ENCODE peak calls at places on chromosomes 4 and X, in five cellular contexts. J is neuronal stem cell, H is H9, S is H1, E is trophoblast cell. U is an unnamed sample.

GRCh38 chr4:4614925-4615678 is 73.3 kb upstream of the STX18 start:
- DNase-seq in H (no peak), E (no peak), S (no peak), J (no peak), U (peak)

GRCh38 chr4:184329235-184330007 is 111.7 kb upstream of the ENPP6 start:
- DNase-seq in S (no peak), J (no peak), H (no peak), E (no peak), U (no peak)

GRCh38 chrX:21926116-21926515 is 14.4 kb upstream of the SMS start:
- DNase-seq in E (no peak), J (no peak), S (no peak), H (no peak), U (peak)

GRCh38 chrX:110691446-110691845 is 104.2 kb downstream of the CHRDL1 start:
- DNase-seq in J (no peak), H (no peak), E (no peak), S (no peak), U (no peak)

GRCh38 chrX:429266-429825 is 42.6 kb upstream of the PPP2R3B start:
- DNase-seq in J (no peak), E (no peak), H (no peak), S (no peak), U (no peak)

GRCh38 chrX:40912576-40912975 is 172.7 kb upstream of the USP9X start:
- DNase-seq in S (no peak), H (no peak), E (no peak), J (no peak), U (no peak)

GRCh38 chr4:106160560-106160959 is 155.4 kb downstream of the TBCK start:
- DNase-seq in E (no peak), S (no peak), H (no peak), J (no peak), U (peak)

GRCh38 chr4:94649381-94650128 is 108.2 kb upstream of the BMPR1B start:
- DNase-seq in J (no peak), S (no peak), E (no peak), H (no peak), U (no peak)

GRCh38 chr4:77172336-77172735 is 15.3 kb downstream of the CCNG2 start:
- DNase-seq in H (no peak), E (no peak), J (no peak), S (no peak), U (peak)

GRCh38 chr4:77174426-77174825 is 17.4 kb downstream of the CCNG2 start:
- DNase-seq in E (peak), H (peak), S (no peak), J (no peak), U (peak)

GRCh38 chr4:77167866-77168265 is 10.9 kb downstream of the CCNG2 start:
- DNase-seq in J (no peak), E (no peak), H (no peak), S (no peak), U (no peak)

GRCh38 chr4:77169496-77169895 is 12.5 kb downstream of the CCNG2 start:
- DNase-seq in E (no peak), H (no peak), S (no peak), J (no peak), U (peak)

DNA sequence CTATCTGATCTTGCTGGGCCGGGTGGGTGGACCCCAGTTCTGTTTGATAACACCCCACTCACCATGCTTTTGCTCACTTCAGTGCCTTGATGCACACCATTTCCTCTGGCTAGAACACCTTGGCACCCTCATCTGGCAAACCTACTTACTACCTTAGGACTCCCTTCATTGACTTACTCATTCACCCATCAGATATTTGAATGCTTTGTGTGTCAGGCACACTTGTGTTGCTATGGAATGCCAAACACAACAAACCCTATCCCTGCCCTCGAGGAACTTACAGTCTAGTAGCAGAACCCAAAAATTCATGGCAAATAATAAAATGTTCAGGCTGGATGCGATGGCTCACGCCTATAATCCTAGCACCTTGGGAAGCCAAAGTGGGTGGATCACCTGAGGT is 13.9 kb downstream of the CCNG2 start:
- DNase-seq in E (no peak), H (no peak), S (no peak), J (no peak), U (no peak)
- H2BK120ac ChIP-seq in E (no peak), H (no peak), S (no peak), J (no peak), U (no peak)

GRCh38 chrX:47577424-47577823 is 4.8 kb upstream of the TIMP1 start:
- DNase-seq in E (no peak), J (no peak), H (no peak), S (no peak), U (peak)

GRCh38 chrX:47576021-47576898 is 6.0 kb upstream of the TIMP1 start:
- DNase-seq in H (no peak), E (no peak), J (no peak), S (no peak), U (no peak)

GRCh38 chrX:47577901-47578300 is 4.3 kb upstream of the TIMP1 start:
- DNase-seq in E (no peak), H (no peak), J (no peak), S (no peak), U (no peak)

GRCh38 chrX:47579537-47579936 is 2.7 kb upstream of the TIMP1 start:
- DNase-seq in S (no peak), E (peak), J (no peak), H (no peak), U (peak)

DNA sequence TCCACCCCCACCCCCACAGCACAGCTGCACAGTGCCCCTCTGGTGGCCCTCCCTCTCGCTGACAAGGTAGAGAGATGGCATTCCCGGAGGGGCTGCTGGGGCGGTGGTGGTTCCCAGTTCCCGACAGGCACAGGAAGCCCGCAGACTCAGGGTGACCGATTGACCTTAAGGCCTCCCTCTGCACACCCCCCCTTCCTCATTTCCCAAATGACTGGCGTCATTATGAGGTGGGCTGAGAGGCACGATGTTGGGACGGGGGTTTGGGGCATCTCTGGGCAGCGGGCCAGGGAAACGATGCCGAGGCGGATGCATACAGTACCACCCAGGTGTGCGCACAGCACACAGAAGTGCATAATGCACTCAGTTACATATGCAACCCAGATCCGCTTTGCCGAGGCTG is 3.5 kb upstream of the TIMP1 start:
- DNase-seq in J (no peak), S (no peak), H (no peak), E (no peak), U (no peak)
- H2AK5ac ChIP-seq in J (no peak), S (no peak), H (no peak), E (no peak), U (no peak)

DNA sequence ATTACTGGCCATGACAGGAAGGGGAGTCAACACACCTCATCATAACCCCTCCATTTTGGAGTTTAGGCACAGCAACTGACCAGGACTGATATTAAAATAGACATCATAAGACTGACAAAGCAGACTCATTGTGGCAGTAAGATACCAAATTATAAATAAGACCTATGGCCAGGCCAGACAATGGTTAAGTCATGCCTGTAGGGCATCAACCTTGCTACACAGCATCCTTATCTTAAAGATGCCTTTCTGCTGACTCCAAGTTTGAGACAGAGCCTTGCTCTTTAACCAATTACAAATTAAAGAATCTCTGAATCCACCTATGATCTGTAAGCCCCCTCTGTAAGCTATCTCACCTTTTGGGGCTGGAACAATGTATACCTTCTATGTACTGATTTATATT is 65.5 kb downstream of the VCX2 start:
- DNase-seq in S (no peak), H (no peak), J (no peak), E (peak), U (no peak)
- H2BK12ac ChIP-seq in S (no peak), H (no peak), J (no peak), E (no peak), U (no peak)

DNA sequence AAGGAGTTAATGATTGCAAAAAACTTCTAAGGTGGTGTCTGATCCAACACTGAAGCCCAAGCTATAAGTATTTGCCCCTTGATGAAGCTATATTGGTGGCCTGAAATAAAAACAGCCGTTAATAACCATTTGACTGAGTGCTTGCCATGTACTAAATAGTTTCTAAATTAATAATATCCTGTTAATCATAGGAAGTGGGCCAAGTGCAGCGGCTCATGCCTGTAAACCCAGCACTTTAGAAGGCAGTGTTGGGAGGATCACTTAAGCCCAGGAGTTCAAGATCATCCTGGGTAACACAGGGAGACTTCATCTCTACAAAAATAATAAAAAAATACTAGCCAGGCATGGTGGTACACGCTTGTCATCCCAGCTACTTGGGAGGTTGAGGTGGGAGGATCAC is 8.3 kb downstream of the NDP start:
- DNase-seq in S (no peak), H (no peak), J (no peak), E (no peak), U (no peak)
- H2BK120ac ChIP-seq in S (no peak), H (no peak), J (no peak), E (no peak), U (no peak)

GRCh38 chr4:112673076-112673475 is 36.1 kb downstream of the LARP7 start:
- DNase-seq in S (no peak), H (no peak), E (no peak), J (no peak), U (no peak)

GRCh38 chr4:112677519-112678091 is 40.7 kb downstream of the LARP7 start:
- DNase-seq in E (no peak), J (no peak), H (no peak), S (no peak), U (no peak)
- H2AK5ac ChIP-seq in E (no peak), J (no peak), H (no peak), S (no peak), U (no peak)

GRCh38 chr4:7761312-7761711 is 178.3 kb downstream of the AFAP1 start:
- DNase-seq in E (no peak), J (no peak), H (no peak), S (no peak), U (no peak)
- H2BK12ac ChIP-seq in E (no peak), J (no peak), H (no peak), S (no peak), U (no peak)

DNA sequence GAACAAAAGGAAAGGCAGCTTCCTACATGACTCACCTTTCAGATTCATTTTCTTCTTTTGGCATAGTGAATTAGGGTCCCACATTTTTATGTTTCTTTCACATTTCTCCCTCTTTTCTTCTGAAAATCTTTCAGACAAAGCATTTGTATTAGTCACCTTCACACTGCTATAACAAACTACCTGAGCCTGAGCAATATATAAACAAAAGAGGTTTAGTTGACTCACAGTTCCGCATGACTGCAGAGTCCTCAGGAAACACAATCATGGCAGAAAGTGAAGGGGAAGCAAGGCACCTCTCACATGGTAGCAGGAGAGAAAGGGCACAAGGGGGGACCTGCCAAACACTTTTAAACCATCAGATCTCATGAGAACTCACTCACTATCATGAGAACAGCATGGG is 36.9 kb downstream of the MAGEA9 start:
- DNase-seq in E (no peak), H (no peak), S (no peak), J (no peak), U (no peak)
- H2BK120ac ChIP-seq in E (no peak), H (no peak), S (no peak), J (no peak), U (no peak)

GRCh38 chr4:7912826-7913225 is 26.8 kb downstream of the AFAP1 start:
- DNase-seq in S (no peak), J (no peak), H (no peak), E (no peak), U (no peak)
- H2AK5ac ChIP-seq in S (no peak), J (no peak), H (no peak), E (no peak), U (no peak)

GRCh38 chrX:133394765-133395164 is 20.5 kb downstream of the GPC4 start:
- DNase-seq in H (no peak), S (no peak), J (no peak), E (peak), U (no peak)

GRCh38 chrX:133389975-133390374 is 25.3 kb downstream of the GPC4 start:
- DNase-seq in J (no peak), H (no peak), E (no peak), S (no peak), U (no peak)

GRCh38 chrX:133391116-133391515 is 24.2 kb downstream of the GPC4 start:
- DNase-seq in H (no peak), J (no peak), E (no peak), S (no peak), U (no peak)

DNA sequence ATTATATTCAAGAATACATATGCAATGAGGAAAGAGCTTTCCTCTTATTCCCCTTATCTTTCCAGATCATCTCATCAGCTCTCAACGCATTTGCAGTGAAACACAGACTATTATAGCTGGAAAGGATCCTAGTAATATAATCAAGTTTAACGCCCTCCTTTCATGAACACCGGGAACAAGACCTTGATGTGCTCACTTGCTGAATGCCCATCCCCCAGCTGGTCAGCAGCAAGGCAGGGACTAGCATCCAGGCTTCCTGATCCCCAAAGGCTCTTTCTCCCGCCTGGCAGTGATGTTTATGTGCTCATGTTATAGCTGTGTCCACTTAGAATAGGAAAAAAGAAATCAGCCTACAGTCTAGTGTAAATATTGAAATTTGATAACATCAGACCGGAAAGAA is 24.6 kb downstream of the GPC4 start:
- DNase-seq in H (no peak), E (no peak), S (no peak), J (no peak), U (no peak)
- H2BK12ac ChIP-seq in H (no peak), E (no peak), S (no peak), J (no peak), U (no peak)